ENCODE peak calls at places on chromosomes 7 and 10, in nine cellular contexts. S, T, V, E, A, H, O, X and U are unnamed samples.

GRCh38 chr10:132942101-132942739 is at the start of gene CFAP46:
- DNase-seq in S (peak; percentile 75), T (peak; percentile 57), V (peak; percentile 50), E (peak; percentile 63), A (peak; percentile 47), H (no peak), O (no peak), X (peak; percentile 97), U (peak; percentile 93)

GRCh38 chr7:9102846-9103245 is 669.4 kb downstream of the NXPH1 start:
- DNase-seq in S (no peak), T (no peak), V (no peak), E (no peak), A (no peak), H (no peak), O (no peak), X (no peak), U (no peak)

GRCh38 chr7:43953071-43953470 is 26.8 kb downstream of the UBE2D4 start:
- DNase-seq in S (no peak), T (no peak), V (no peak), E (no peak), A (no peak), H (no peak), O (no peak), X (no peak), U (no peak)

GRCh38 chr10:3166496-3167290 is 5.9 kb downstream of the PITRM1 start:
- DNase-seq in S (no peak), T (no peak), V (no peak), E (no peak), A (no peak), H (peak; percentile 16), O (no peak), X (no peak), U (no peak)

GRCh38 chr10:110353244-110354119 is 48.8 kb upstream of the SMNDC1 start:
- DNase-seq in S (peak; percentile 67), T (no peak), V (peak; percentile 99), E (no peak), A (peak; percentile 75), H (peak; percentile 98), O (peak; percentile 90), X (no peak), U (peak; percentile 15)

GRCh38 chr10:119446441-119447277 is 95.9 kb downstream of the RGS10 start:
- DNase-seq in S (no peak), T (no peak), V (no peak), E (no peak), A (no peak), H (no peak), O (no peak), X (no peak), U (no peak)

GRCh38 chr7:28028471-28028870 is 152.1 kb downstream of the JAZF1 start:
- DNase-seq in S (no peak), T (no peak), V (peak; percentile 27), E (no peak), A (no peak), H (no peak), O (no peak), X (no peak), U (no peak)

GRCh38 chr10:35442592-35442991 is 106.3 kb downstream of the CCNY start:
- DNase-seq in S (no peak), T (no peak), V (no peak), E (no peak), A (no peak), H (no peak), O (no peak), X (no peak), U (no peak)

GRCh38 chr10:117306674-117307073 is 65.8 kb downstream of the SLC18A2 start:
- DNase-seq in S (no peak), T (no peak), V (no peak), E (no peak), A (no peak), H (no peak), O (no peak), X (no peak), U (no peak)

GRCh38 chr10:117313641-117314040 is 61.6 kb downstream of the PDZD8 start:
- DNase-seq in S (no peak), T (no peak), V (no peak), E (no peak), A (no peak), H (no peak), O (no peak), X (no peak), U (no peak)

GRCh38 chr10:117311261-117311660 is 64.0 kb downstream of the PDZD8 start:
- DNase-seq in S (no peak), T (no peak), V (no peak), E (no peak), A (no peak), H (no peak), O (no peak), X (no peak), U (no peak)

GRCh38 chr10:117312430-117312829 is 62.8 kb downstream of the PDZD8 start:
- DNase-seq in S (no peak), T (no peak), V (no peak), E (no peak), A (no peak), H (no peak), O (no peak), X (no peak), U (no peak)
- H3K4me3 ChIP-seq in S (no peak overlapping the region), T (no peak overlapping the region), V (no peak overlapping the region), E (no peak overlapping the region), A (no peak overlapping the region), H (no peak overlapping the region), O (no peak overlapping the region), X (no peak overlapping the region), U (no peak overlapping the region)

DNA sequence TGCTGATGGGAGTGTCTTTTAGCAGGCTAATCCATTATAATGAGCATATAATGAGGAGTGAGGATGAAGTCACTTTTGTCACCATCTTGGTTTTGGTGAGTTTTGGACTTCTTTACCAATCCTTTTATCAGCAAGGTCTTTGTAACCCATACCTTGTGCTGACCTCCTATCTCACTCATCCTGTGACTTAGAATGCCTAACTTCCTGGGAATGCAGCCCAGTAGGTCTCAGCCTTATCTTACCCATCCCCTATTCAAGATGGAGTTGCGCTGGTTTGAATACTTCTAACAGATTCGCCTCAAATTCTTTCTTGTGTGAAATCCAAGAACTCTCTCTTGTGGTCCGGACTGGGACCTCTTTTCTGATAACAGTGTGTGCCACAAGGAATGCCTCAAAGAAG is 253.1 kb upstream of the CACNA2D1 start:
- DNase-seq in S (no peak), T (no peak), V (no peak), E (no peak), A (no peak), H (no peak), O (no peak), X (no peak), U (no peak)
- H3K4me3 ChIP-seq in S (no peak overlapping the region), T (no peak overlapping the region), V (no peak overlapping the region), E (no peak overlapping the region), A (no peak overlapping the region), H (no peak overlapping the region), O (no peak overlapping the region), X (no peak overlapping the region), U (no peak overlapping the region)

GRCh38 chr7:143974457-143974856 is 19.8 kb downstream of the OR2F1 start:
- DNase-seq in S (peak; percentile 47), T (no peak), V (peak; percentile 48), E (no peak), A (no peak), H (peak; percentile 19), O (no peak), X (no peak), U (no peak)
- H3K4me3 ChIP-seq in S (no peak overlapping the region), T (no peak overlapping the region), V (no peak overlapping the region), E (no peak overlapping the region), A (no peak overlapping the region), H (no peak overlapping the region), O (no peak overlapping the region), X (no peak overlapping the region), U (no peak overlapping the region)

GRCh38 chr7:142432386-142432785 is 174.5 kb upstream of the PRSS58 start:
- DNase-seq in S (no peak), T (no peak), V (no peak), E (no peak), A (no peak), H (no peak), O (no peak), X (no peak), U (no peak)

GRCh38 chr7:142438235-142438922 is 180.5 kb upstream of the PRSS58 start:
- DNase-seq in S (peak; percentile 63), T (no peak), V (peak; percentile 70), E (peak; percentile 47), A (peak; percentile 25), H (peak; percentile 37), O (no peak), X (peak; percentile 61), U (no peak)

GRCh38 chr7:142436601-142437000 is 178.7 kb upstream of the PRSS58 start:
- DNase-seq in S (no peak), T (no peak), V (peak; percentile 34), E (no peak), A (no peak), H (no peak), O (no peak), X (no peak), U (no peak)

GRCh38 chr7:142431491-142431890 is 173.6 kb upstream of the PRSS58 start:
- DNase-seq in S (no peak), T (no peak), V (no peak), E (no peak), A (no peak), H (no peak), O (no peak), X (no peak), U (no peak)

GRCh38 chr7:142434666-142435174 is 176.9 kb upstream of the PRSS58 start:
- DNase-seq in S (no peak), T (no peak), V (no peak), E (no peak), A (no peak), H (no peak), O (no peak), X (no peak), U (no peak)
- H3K4me3 ChIP-seq in S (no peak overlapping the region), T (no peak overlapping the region), V (no peak overlapping the region), E (no peak overlapping the region), A (no peak overlapping the region), H (no peak overlapping the region), O (no peak overlapping the region), X (no peak overlapping the region), U (no peak overlapping the region)